ENCODE peak calls at places on chromosomes 16 and 17, in nine cellular contexts. J is A549, C is HCT116, N is Panc1, B is GM23338, L is SK-N-SH, U is K562, X is GM12878, I is HepG2. Y is an unnamed sample.

GRCh38 chr17:7855643-7856080 is 796 bp downstream of the TMEM88 start:
- DNase-seq in J (no peak), C (no peak), N (no peak), B (no peak), L (no peak), U (no peak), X (no peak), I (no peak), Y (peak)

GRCh38 chr17:81337449-81337848 is 42.3 kb upstream of the SLC38A10 start:
- DNase-seq in J (peak), C (no peak), N (no peak), B (peak), L (peak), U (peak), X (no peak), I (no peak), Y (no peak)

GRCh38 chr16:85395207-85395912 is 217.8 kb upstream of the GSE1 start:
- DNase-seq in J (peak), C (peak), N (no peak), B (no peak), L (peak), U (peak), X (peak), I (peak), Y (no peak)

GRCh38 chr16:84999200-84999599 is 12.1 kb downstream of the ZDHHC7 start:
- DNase-seq in J (peak), C (no peak), N (no peak), B (no peak), L (no peak), U (no peak), X (no peak), I (peak), Y (no peak)

GRCh38 chr17:52297230-52298010 is 138.9 kb upstream of the CA10 start:
- DNase-seq in J (peak), C (no peak), N (no peak), B (peak), L (peak), U (no peak), X (no peak), I (peak), Y (peak)

GRCh38 chr16:21277927-21278706 is at the start of gene CRYM:
- DNase-seq in J (peak), C (no peak), N (no peak), B (peak), L (peak), U (peak), X (no peak), I (peak), Y (peak)

GRCh38 chr16:89120281-89120680 is 26.6 kb downstream of the ACSF3 start:
- DNase-seq in J (no peak), C (no peak), N (no peak), B (no peak), L (no peak), U (no peak), X (no peak), I (no peak), Y (no peak)

GRCh38 chr17:68349157-68349556 is 57.9 kb downstream of the ARSG start:
- DNase-seq in J (no peak), C (no peak), N (no peak), B (no peak), L (no peak), U (no peak), X (peak), I (peak), Y (no peak)

GRCh38 chr16:4607841-4608703 is 6.6 kb downstream of the UBALD1 start:
- DNase-seq in J (no peak), C (no peak), N (no peak), B (no peak), L (no peak), U (peak), X (no peak), I (no peak), Y (no peak)

GRCh38 chr17:37527249-37527851 is 37.7 kb downstream of the DUSP14 start:
- DNase-seq in J (peak), C (peak), N (peak), B (peak), L (peak), U (peak), X (no peak), I (peak), Y (peak)

GRCh38 chr17:34556384-34556783 is 23.0 kb upstream of the TMEM132E start:
- DNase-seq in J (no peak), C (no peak), N (no peak), B (peak), L (no peak), U (peak), X (no peak), I (no peak), Y (no peak)

GRCh38 chr16:19228057-19228456 is 57.5 kb upstream of the CLEC19A start:
- DNase-seq in J (no peak), C (no peak), N (no peak), B (peak), L (no peak), U (no peak), X (no peak), I (no peak), Y (no peak)

GRCh38 chr17:72730091-72730490 is 362.4 kb downstream of the SLC39A11 start:
- DNase-seq in J (peak), C (no peak), N (no peak), B (no peak), L (no peak), U (no peak), X (no peak), I (no peak), Y (no peak)

GRCh38 chr16:23146877-23147601 is 2.2 kb downstream of the USP31 start:
- DNase-seq in J (no peak), C (no peak), N (no peak), B (no peak), L (no peak), U (no peak), X (no peak), I (no peak), Y (no peak)

GRCh38 chr16:85356157-85356556 is 243.9 kb upstream of the CIBAR2 start:
- DNase-seq in J (no peak), C (no peak), N (no peak), B (no peak), L (no peak), U (no peak), X (no peak), I (no peak), Y (no peak)

GRCh38 chr16:29990883-29991570 is 4.4 kb downstream of the HIRIP3 start:
- DNase-seq in J (no peak), C (no peak), N (no peak), B (no peak), L (no peak), U (no peak), X (no peak), I (no peak), Y (no peak)

GRCh38 chr17:8762012-8762411 is 3.7 kb upstream of the SPDYE4 start:
- DNase-seq in J (no peak), C (no peak), N (no peak), B (no peak), L (no peak), U (no peak), X (no peak), I (no peak), Y (no peak)

GRCh38 chr17:51947160-51947559 is 211.4 kb downstream of the CA10 start:
- DNase-seq in J (no peak), C (no peak), N (no peak), B (no peak), L (no peak), U (no peak), X (no peak), I (peak), Y (no peak)

GRCh38 chr16:86930001-86930400 is 351.7 kb downstream of the FOXL1 start:
- DNase-seq in J (no peak), C (no peak), N (no peak), B (no peak), L (no peak), U (no peak), X (no peak), I (no peak), Y (no peak)

GRCh38 chr17:44960654-44961053 is 7.4 kb downstream of the C1QL1 start:
- DNase-seq in J (peak), C (no peak), N (no peak), B (no peak), L (no peak), U (no peak), X (no peak), I (no peak), Y (no peak)

GRCh38 chr16:47016700-47017133 is 43.2 kb upstream of the DNAJA2 start:
- DNase-seq in J (no peak), C (no peak), N (no peak), B (no peak), L (no peak), U (no peak), X (peak), I (no peak), Y (peak)

GRCh38 chr16:78522327-78522726 is 422.9 kb downstream of the WWOX start:
- DNase-seq in J (no peak), C (no peak), N (no peak), B (no peak), L (no peak), U (no peak), X (no peak), I (no peak), Y (no peak)

GRCh38 chr17:79720705-79721295 is 9.9 kb upstream of the ENPP7 start:
- DNase-seq in J (no peak), C (no peak), N (no peak), B (no peak), L (peak), U (no peak), X (no peak), I (no peak), Y (no peak)

GRCh38 chr17:79722787-79723186 is 8.0 kb upstream of the ENPP7 start:
- DNase-seq in J (no peak), C (no peak), N (no peak), B (no peak), L (no peak), U (no peak), X (no peak), I (no peak), Y (no peak)

GRCh38 chr17:79716183-79716797 is 14.5 kb upstream of the ENPP7 start:
- DNase-seq in J (no peak), C (no peak), N (no peak), B (no peak), L (peak), U (no peak), X (no peak), I (no peak), Y (no peak)

GRCh38 chr17:79721993-79722671 is 8.6 kb upstream of the ENPP7 start:
- DNase-seq in J (peak), C (no peak), N (no peak), B (peak), L (peak), U (peak), X (no peak), I (peak), Y (no peak)
- TF ChIP-seq CTCF in J (peak), C (peak), N (no peak), B (peak), L (peak), U (peak), X (no peak), I (peak), Y (no peak)

DNA sequence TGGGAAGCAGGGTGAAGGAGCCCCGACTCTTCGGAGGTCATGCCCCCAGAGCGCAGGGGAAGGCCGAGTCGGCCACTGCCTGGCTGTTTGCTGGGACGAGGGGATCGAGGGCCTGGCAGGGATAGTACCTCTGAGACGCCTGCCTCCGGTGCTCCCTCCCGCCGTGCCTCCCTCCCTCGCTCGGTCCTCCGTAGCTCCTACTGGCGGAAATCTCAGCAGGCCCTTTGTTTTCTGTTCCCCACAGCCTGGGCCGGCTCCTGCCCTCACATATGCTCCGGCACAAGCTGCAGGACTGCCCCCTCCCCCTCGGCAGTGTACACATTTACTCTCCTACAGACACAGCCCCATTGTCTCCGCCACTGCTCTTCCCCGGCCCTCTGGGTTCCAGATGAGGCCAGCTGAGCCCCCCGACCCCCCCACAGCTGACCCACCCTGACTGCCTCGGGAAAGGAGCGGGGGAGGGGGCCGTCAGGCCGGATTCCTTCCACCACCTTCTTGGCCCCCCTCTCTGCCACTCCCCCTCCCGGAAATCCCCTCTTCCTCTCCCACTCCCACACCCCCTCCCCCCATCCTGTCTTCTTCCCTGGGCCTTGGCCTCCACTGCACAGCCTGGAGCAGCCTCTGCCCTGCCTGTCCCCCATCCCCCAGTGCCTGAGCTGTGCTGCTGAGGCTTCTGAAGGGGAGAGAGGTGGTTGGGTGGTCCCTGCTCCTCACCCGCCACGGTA is 1.4 kb downstream of the TRAF4 start:
- DNase-seq in J (peak), C (no peak), N (no peak), B (peak), L (peak), U (peak), X (no peak), I (peak), Y (no peak)
- TF ChIP-seq REST in J (no peak), C (no peak), N (no peak), B (no peak), L (no peak), U (no peak), X (no peak), I (peak), Y (no peak)

GRCh38 chr16:68270353-68270752 is 6.0 kb downstream of the SLC7A6 start:
- DNase-seq in J (no peak), C (no peak), N (no peak), B (no peak), L (no peak), U (no peak), X (no peak), I (no peak), Y (no peak)
- TF ChIP-seq CTCF in J (no peak), C (no peak), N (no peak), B (no peak), L (no peak), U (no peak), X (no peak), I (no peak), Y (no peak)

GRCh38 chr17:55661359-55661758 is 61.3 kb downstream of the TMEM100 start:
- DNase-seq in J (no peak), C (no peak), N (no peak), B (no peak), L (peak), U (no peak), X (no peak), I (no peak), Y (no peak)
- TF ChIP-seq REST in J (no peak), C (no peak), N (no peak), B (no peak), L (no peak), U (no peak), X (no peak), I (no peak), Y (no peak)

DNA sequence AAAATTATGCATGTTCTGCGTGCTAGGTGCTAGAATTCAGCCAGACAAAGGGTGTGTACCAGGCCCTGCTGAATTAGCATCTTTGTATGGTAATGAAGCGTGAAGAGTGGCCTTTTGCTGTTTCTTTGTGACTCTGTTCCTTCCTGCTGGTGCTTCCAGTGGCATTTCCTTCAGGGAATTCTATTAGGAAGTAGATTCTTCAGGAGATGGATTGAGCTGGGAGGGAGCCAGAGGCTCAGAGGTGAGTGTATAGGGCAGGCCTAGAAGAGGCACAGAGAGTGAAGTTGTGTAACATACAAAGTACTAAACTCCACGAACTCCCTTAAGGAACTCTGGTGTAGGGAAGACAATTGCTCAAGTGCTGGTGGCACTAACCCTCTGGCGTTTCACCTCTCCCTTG is 73.9 kb upstream of the ASIC2 start:
- DNase-seq in J (no peak), C (no peak), N (no peak), B (no peak), L (no peak), U (no peak), X (no peak), I (no peak), Y (no peak)
- TF ChIP-seq CTCF in J (no peak), C (no peak), N (no peak), B (no peak), L (no peak), U (no peak), X (no peak), I (no peak), Y (no peak)

GRCh38 chr16:80530479-80530878 is 10.3 kb upstream of the DYNLRB2 start:
- DNase-seq in J (no peak), C (no peak), N (no peak), B (no peak), L (no peak), U (no peak), X (no peak), I (no peak), Y (no peak)

GRCh38 chr16:80527297-80527696 is 13.5 kb upstream of the DYNLRB2 start:
- DNase-seq in J (peak), C (peak), N (no peak), B (peak), L (peak), U (no peak), X (no peak), I (peak), Y (no peak)

GRCh38 chr16:80525420-80525819 is 15.4 kb upstream of the DYNLRB2 start:
- DNase-seq in J (no peak), C (no peak), N (no peak), B (no peak), L (no peak), U (no peak), X (no peak), I (no peak), Y (no peak)

GRCh38 chr16:80526418-80527061 is 14.3 kb upstream of the DYNLRB2 start:
- DNase-seq in J (peak), C (peak), N (no peak), B (peak), L (peak), U (peak), X (no peak), I (peak), Y (peak)
- TF ChIP-seq REST in J (no peak), C (no peak), N (no peak), B (no peak), L (no peak), U (no peak), X (no peak), I (no peak), Y (no peak)

DNA sequence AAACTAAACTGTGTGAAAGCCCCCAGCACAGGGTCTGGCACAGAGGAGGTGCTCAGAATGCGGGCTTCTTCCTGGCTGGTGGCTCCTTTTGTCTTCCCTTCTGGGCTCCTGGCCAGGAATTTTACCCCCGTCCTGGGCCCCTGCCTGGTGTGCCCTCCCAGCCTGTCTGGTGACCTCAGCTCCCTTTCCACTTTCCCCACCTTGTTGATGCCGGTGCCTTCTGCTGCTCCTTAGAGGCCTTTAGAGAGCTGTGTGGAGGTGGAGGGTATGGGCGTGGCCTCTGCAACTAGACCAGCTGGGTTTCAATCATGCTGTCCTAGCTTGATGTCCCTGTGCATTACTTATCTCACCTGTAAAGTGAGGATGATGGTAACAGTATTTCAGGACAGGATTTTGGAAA is 16.8 kb downstream of the PIRT start:
- DNase-seq in J (no peak), C (no peak), N (no peak), B (no peak), L (no peak), U (no peak), X (no peak), I (no peak), Y (no peak)
- TF ChIP-seq CTCF in J (no peak), C (no peak), N (no peak), B (no peak), L (no peak), U (no peak), X (no peak), I (no peak), Y (no peak)

DNA sequence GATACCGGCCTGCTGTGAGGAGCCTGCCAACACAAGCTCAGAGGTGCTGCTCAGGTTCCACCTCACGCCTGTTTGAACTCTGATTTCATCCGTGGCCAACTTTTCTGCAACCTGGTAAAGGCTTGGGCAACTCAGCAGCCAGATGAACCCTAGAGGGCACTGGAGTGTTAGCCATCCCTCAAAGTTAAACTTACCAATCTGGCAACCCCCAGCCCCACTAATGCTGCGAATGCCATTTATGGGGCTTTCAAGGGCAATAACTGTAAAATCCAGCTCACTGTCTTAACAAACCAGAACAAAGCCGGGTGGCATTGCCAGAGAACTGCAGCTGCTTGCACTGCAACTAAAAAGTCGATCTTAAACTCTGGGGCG is 105.5 kb downstream of the AXIN2 start:
- DNase-seq in J (peak), C (no peak), N (peak), B (peak), L (peak), U (no peak), X (no peak), I (peak), Y (no peak)
- TF ChIP-seq REST in J (no peak), C (no peak), N (no peak), B (no peak), L (no peak), U (no peak), X (no peak), I (no peak), Y (no peak)

Y was measured in HL-60.